ENCODE peak calls at places on chromosomes 1 and 21, in six cellular contexts. E is suprapubic skin, F is IMR-90, D is cardiac muscle cell, L is mesenchymal stem cell, K is left ventricle myocardium inferior. I is an unnamed sample. For H3K36me3 and H3K27me3, the result is how much of the 10 kb centered on the place peaks cover.

GRCh38 chr21:36028127-36029069 is 31.9 kb downstream of the SETD4 start:
- DNase-seq in E (peak), K (peak), L (peak), F (peak), D (peak), I (peak)

GRCh38 chr1:66535149-66535548 is 1.2 kb downstream of the SGIP1 start:
- DNase-seq in L (no peak), F (no peak), K (no peak), D (no peak), E (no peak), I (no peak)

GRCh38 chr1:53608071-53608470 is 130.9 kb downstream of the GLIS1 start:
- DNase-seq in K (no peak), F (no peak), E (no peak), D (no peak), L (no peak), I (no peak)

GRCh38 chr21:42614811-42615342 is 38.5 kb upstream of the PDE9A start:
- DNase-seq in F (no peak), E (peak), D (no peak), L (peak), K (no peak), I (peak)

GRCh38 chr21:19557046-19557445 is 1153.5 kb upstream of the TMPRSS15 start:
- DNase-seq in E (no peak), L (no peak), F (no peak), D (no peak), K (no peak), I (no peak)

GRCh38 chr1:11736746-11737639 is 1.1 kb downstream of the AGTRAP start:
- DNase-seq in L (peak), K (peak), E (no peak), D (peak), F (peak), I (peak)

GRCh38 chr1:57146100-57146499 is 180.3 kb upstream of the C8B start:
- DNase-seq in D (no peak), E (no peak), L (no peak), K (no peak), F (peak), I (no peak)

GRCh38 chr1:203593723-203594122 is 32.9 kb upstream of the ATP2B4 start:
- DNase-seq in E (no peak), D (no peak), F (peak), K (no peak), L (peak), I (peak)

GRCh38 chr21:34762761-34763160 is 94.0 kb downstream of the CLIC6 start:
- DNase-seq in E (no peak), D (peak), F (peak), K (no peak), L (peak), I (no peak)

GRCh38 chr1:181424786-181425403 is 58.4 kb upstream of the CACNA1E start:
- DNase-seq in E (no peak), D (peak), K (peak), L (peak), F (peak), I (peak)

GRCh38 chr21:29436143-29436542 is 137.4 kb downstream of the BACH1 start:
- DNase-seq in E (no peak), F (no peak), L (no peak), D (peak), K (peak), I (peak)

GRCh38 chr1:56709269-56709880 is 64.3 kb downstream of the PRKAA2 start:
- DNase-seq in E (no peak), F (peak), K (no peak), L (peak), D (peak), I (no peak)

GRCh38 chr21:26443867-26444266 is 129.2 kb downstream of the CYYR1 start:
- DNase-seq in F (no peak), D (no peak), K (no peak), E (no peak), L (no peak), I (no peak)

GRCh38 chr1:6614019-6614952 is 755 bp downstream of the PHF13 start:
- DNase-seq in F (peak), L (peak), D (peak), E (no peak), K (peak), I (peak)

GRCh38 chr1:150148834-150149489 is 754 bp upstream of the PLEKHO1 start:
- DNase-seq in F (no peak), D (peak), L (peak), E (no peak), K (no peak), I (no peak)

GRCh38 chr1:201264554-201264953 is 18.8 kb upstream of the PKP1 start:
- DNase-seq in D (no peak), L (no peak), F (no peak), K (no peak), E (peak), I (no peak)

GRCh38 chr1:162363823-162364222 is 12.8 kb downstream of the SPATA46 start:
- DNase-seq in F (no peak), E (no peak), L (no peak), D (no peak), K (no peak), I (no peak)

GRCh38 chr1:109718495-109718894 is 6.4 kb downstream of the GSTM5 start:
- DNase-seq in L (peak), F (peak), E (no peak), K (no peak), D (no peak), I (no peak)

GRCh38 chr1:91864017-91864700 is 21.8 kb downstream of the TGFBR3 start:
- DNase-seq in K (no peak), E (no peak), L (peak), D (peak), F (peak), I (peak)

GRCh38 chr1:31376374-31377134 is 3.7 kb upstream of the FABP3 start:
- DNase-seq in F (peak), E (no peak), D (peak), K (no peak), L (peak), I (peak)

GRCh38 chr1:32240140-32240951 is 6.7 kb upstream of the FAM167B start:
- DNase-seq in D (peak), L (peak), F (peak), K (peak), E (peak), I (peak)

GRCh38 chr1:77796695-77797405 is 17.4 kb downstream of the MIGA1 start:
- DNase-seq in F (no peak), L (no peak), E (no peak), D (no peak), K (no peak), I (no peak)

GRCh38 chr1:205584732-205585131 is 47.1 kb downstream of the ELK4 start:
- DNase-seq in D (no peak), E (peak), K (no peak), L (no peak), F (no peak), I (no peak)

GRCh38 chr1:7838714-7839113 is 14.2 kb downstream of the UTS2 start:
- DNase-seq in F (no peak), L (no peak), E (no peak), K (no peak), D (no peak), I (no peak)
- H3K36me3 ChIP-seq in F (under half), L (half or more), E (half or more), K (half or more), D (under half), I (under half)

GRCh38 chr1:26340047-26340481 is 13.9 kb downstream of the CRYBG2 start:
- DNase-seq in E (no peak), L (no peak), F (no peak), K (no peak), D (no peak), I (no peak)
- H3K27me3 ChIP-seq in E (under half), L (half or more), F (half or more), K (under half), D (under half), I (under half)

GRCh38 chr1:182869241-182869666 is 30.1 kb downstream of the DHX9 start:
- DNase-seq in K (no peak), D (no peak), L (no peak), E (no peak), F (no peak), I (no peak)
- H3K36me3 ChIP-seq in K (half or more), D (half or more), L (half or more), E (half or more), F (under half), I (half or more)

DNA sequence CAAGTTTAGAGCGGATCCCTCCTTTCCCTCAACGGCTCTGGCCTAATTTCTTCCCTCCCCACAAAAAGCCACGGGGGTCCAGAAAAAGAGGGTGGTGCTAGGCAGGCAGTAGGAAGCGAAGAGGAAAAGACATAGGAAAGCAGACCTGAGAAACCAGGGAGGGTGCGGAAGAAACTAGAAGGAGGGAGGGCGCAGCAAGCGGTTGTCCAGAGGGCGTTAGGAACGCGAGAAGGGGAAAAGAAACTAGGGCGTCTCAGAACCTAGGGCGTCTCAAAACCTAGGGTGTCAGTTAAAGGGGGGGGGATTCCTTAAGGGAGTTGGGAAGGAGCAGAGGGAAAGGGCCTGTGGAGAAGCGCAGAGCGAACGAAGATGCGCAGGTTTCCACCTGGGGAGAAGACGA is 3.0 kb downstream of the DMRTA2 start:
- DNase-seq in D (no peak), F (no peak), E (no peak), K (no peak), L (no peak), I (no peak)
- H3K27me3 ChIP-seq in D (half or more), F (half or more), E (half or more), K (half or more), L (half or more), I (under half)

GRCh38 chr1:21864730-21865129 is 52.7 kb downstream of the LDLRAD2 start:
- DNase-seq in D (no peak), K (no peak), F (no peak), E (no peak), L (no peak), I (no peak)

GRCh38 chr1:21865943-21866628 is 54.0 kb downstream of the LDLRAD2 start:
- DNase-seq in F (no peak), E (no peak), D (no peak), L (peak), K (no peak), I (no peak)

GRCh38 chr1:21866629-21867009 is 54.6 kb downstream of the LDLRAD2 start:
- DNase-seq in F (no peak), K (no peak), L (no peak), E (no peak), D (no peak), I (no peak)

GRCh38 chr1:21863981-21864380 is 51.9 kb downstream of the LDLRAD2 start:
- DNase-seq in K (no peak), F (no peak), L (no peak), D (no peak), E (no peak), I (no peak)

DNA sequence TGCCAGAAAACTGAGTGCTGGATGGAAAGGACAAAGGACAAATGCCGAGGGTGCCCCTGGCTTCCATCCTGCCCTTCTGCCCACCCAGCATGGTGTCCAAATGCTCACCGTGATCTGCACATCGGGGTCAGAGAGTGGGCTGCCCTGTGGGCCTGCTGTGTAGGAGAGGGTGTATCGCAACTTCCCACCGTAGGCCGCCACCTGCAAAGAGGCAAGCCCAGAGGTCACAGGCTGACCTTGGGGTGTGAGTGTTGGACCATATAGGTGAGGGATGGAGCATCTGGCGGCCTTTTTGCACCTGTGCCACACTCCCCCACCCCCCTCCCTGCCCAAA is 53.5 kb downstream of the LDLRAD2 start:
- DNase-seq in D (no peak), K (no peak), F (no peak), L (no peak), E (no peak), I (no peak)
- H3K36me3 ChIP-seq in D (under half), K (half or more), F (half or more), L (half or more), E (half or more), I (half or more)

GRCh38 chr1:118979754-118980270 is 8.3 kb downstream of the TBX15 start:
- DNase-seq in F (no peak), L (no peak), K (no peak), E (no peak), D (no peak), I (peak)
- H3K27me3 ChIP-seq in F (half or more), L (under half), K (half or more), E (half or more), D (half or more), I (under half)